ENCODE peak calls at places on chromosomes 11 and 22, in five cellular contexts. One of them, this sample, is unnamed.

GRCh38 chr11:86444981-86445380 is 70.3 kb downstream of the CCDC81 start:
- DNase-seq in NCI-H2081: no peak
- DNase-seq in fibroblast of lung: no peak
- DNase-seq in HFF-Myc: no peak
- DNase-seq in BJ: no peak
- DNase-seq in this sample: no peak

GRCh38 chr11:64305691-64306562 is 603 bp downstream of the ESRRA start:
- DNase-seq in NCI-H2081: peak; percentile 47
- DNase-seq in fibroblast of lung: peak; percentile 51
- DNase-seq in HFF-Myc: no peak
- DNase-seq in BJ: no peak
- DNase-seq in this sample: peak; percentile 52

GRCh38 chr11:113553905-113554304 is 78.7 kb upstream of the DRD2 start:
- DNase-seq in NCI-H2081: peak; percentile 22
- DNase-seq in fibroblast of lung: no peak
- DNase-seq in HFF-Myc: no peak
- DNase-seq in BJ: no peak
- DNase-seq in this sample: peak; percentile 70

GRCh38 chr22:46934746-46935491 is 172.5 kb downstream of the TBC1D22A start:
- DNase-seq in NCI-H2081: no peak
- DNase-seq in fibroblast of lung: peak; percentile 90
- DNase-seq in HFF-Myc: peak; percentile 29
- DNase-seq in BJ: peak; percentile 52
- DNase-seq in this sample: no peak

GRCh38 chr11:12691473-12691872 is 17.3 kb downstream of the TEAD1 start:
- DNase-seq in NCI-H2081: no peak
- DNase-seq in fibroblast of lung: peak; percentile 87
- DNase-seq in HFF-Myc: peak; percentile 39
- DNase-seq in BJ: no peak
- DNase-seq in this sample: no peak

GRCh38 chr11:119339581-119340334 is 925 bp downstream of the C1QTNF5 start:
- DNase-seq in NCI-H2081: no peak
- DNase-seq in fibroblast of lung: peak; percentile 56
- DNase-seq in HFF-Myc: no peak
- DNase-seq in BJ: no peak
- DNase-seq in this sample: peak; percentile 76

GRCh38 chr11:121525376-121525775 is 72.6 kb upstream of the SORL1-AS1 start:
- DNase-seq in NCI-H2081: no peak
- DNase-seq in fibroblast of lung: no peak
- DNase-seq in HFF-Myc: no peak
- DNase-seq in BJ: no peak
- DNase-seq in this sample: no peak

GRCh38 chr11:28524098-28524497 is 415.9 kb downstream of the METTL15 start:
- DNase-seq in NCI-H2081: no peak
- DNase-seq in fibroblast of lung: no peak
- DNase-seq in HFF-Myc: no peak
- DNase-seq in BJ: no peak
- DNase-seq in this sample: no peak

GRCh38 chr11:5004429-5005274 is 10.0 kb downstream of the OR51L1 start:
- DNase-seq in NCI-H2081: peak; percentile 72
- DNase-seq in fibroblast of lung: peak; percentile 57
- DNase-seq in HFF-Myc: peak; percentile 9
- DNase-seq in BJ: peak; percentile 1
- DNase-seq in this sample: peak; percentile 42

GRCh38 chr11:134364261-134364660 is 32.5 kb downstream of the GLB1L2 start:
- DNase-seq in NCI-H2081: no peak
- DNase-seq in fibroblast of lung: no peak
- DNase-seq in HFF-Myc: no peak
- DNase-seq in BJ: no peak
- DNase-seq in this sample: no peak

GRCh38 chr11:20156876-20157613 is 3.2 kb downstream of the DBX1 start:
- DNase-seq in NCI-H2081: no peak
- DNase-seq in fibroblast of lung: no peak
- DNase-seq in HFF-Myc: no peak
- DNase-seq in BJ: no peak
- DNase-seq in this sample: no peak

GRCh38 chr22:48579915-48580279 is 1247.8 kb downstream of the BRD1 start:
- DNase-seq in NCI-H2081: no peak
- DNase-seq in fibroblast of lung: no peak
- DNase-seq in HFF-Myc: no peak
- DNase-seq in BJ: no peak
- DNase-seq in this sample: no peak

GRCh38 chr11:8327761-8328192 is 64.1 kb upstream of the LMO1 start:
- DNase-seq in NCI-H2081: no peak
- DNase-seq in fibroblast of lung: no peak
- DNase-seq in HFF-Myc: no peak
- DNase-seq in BJ: no peak
- DNase-seq in this sample: no peak

GRCh38 chr22:39489094-39490068 is 12.7 kb upstream of the MIEF1 start:
- DNase-seq in NCI-H2081: no peak
- DNase-seq in fibroblast of lung: no peak
- DNase-seq in HFF-Myc: no peak
- DNase-seq in BJ: no peak
- DNase-seq in this sample: no peak

GRCh38 chr11:70467196-70468085 is 69.1 kb downstream of the CTTN start:
- DNase-seq in NCI-H2081: peak; percentile 13
- DNase-seq in fibroblast of lung: peak; percentile 58
- DNase-seq in HFF-Myc: no peak
- DNase-seq in BJ: no peak
- DNase-seq in this sample: peak; percentile 76

GRCh38 chr11:75925785-75926164 is 110.8 kb downstream of the UVRAG start:
- DNase-seq in NCI-H2081: no peak
- DNase-seq in fibroblast of lung: no peak
- DNase-seq in HFF-Myc: no peak
- DNase-seq in BJ: no peak
- DNase-seq in this sample: no peak

GRCh38 chr22:39297490-39298193 is 21.8 kb downstream of the RPL3 start:
- DNase-seq in NCI-H2081: peak; percentile 41
- DNase-seq in fibroblast of lung: no peak
- DNase-seq in HFF-Myc: no peak
- DNase-seq in BJ: no peak
- DNase-seq in this sample: no peak

GRCh38 chr11:20089796-20090653 is 70.2 kb downstream of the DBX1 start:
- DNase-seq in NCI-H2081: peak; percentile 77
- DNase-seq in fibroblast of lung: peak; percentile 57
- DNase-seq in HFF-Myc: no peak
- DNase-seq in BJ: no peak
- DNase-seq in this sample: no peak

GRCh38 chr22:30813936-30814335 is 119.3 kb downstream of the OSBP2 start:
- DNase-seq in NCI-H2081: no peak
- DNase-seq in fibroblast of lung: no peak
- DNase-seq in HFF-Myc: no peak
- DNase-seq in BJ: no peak
- DNase-seq in this sample: no peak

GRCh38 chr22:29375436-29376076 is 12.8 kb downstream of the AP1B1 start:
- DNase-seq in NCI-H2081: no peak
- DNase-seq in fibroblast of lung: peak; percentile 16
- DNase-seq in HFF-Myc: no peak
- DNase-seq in BJ: no peak
- DNase-seq in this sample: no peak

GRCh38 chr11:60762851-60763691 is 6.4 kb downstream of the MS4A15 start:
- DNase-seq in NCI-H2081: peak; percentile 87
- DNase-seq in fibroblast of lung: no peak
- DNase-seq in HFF-Myc: no peak
- DNase-seq in BJ: no peak
- DNase-seq in this sample: no peak